ENCODE peak calls at places on chromosomes 11 and 22, in five cellular contexts. One of them, this sample, is unnamed. For H3K27me3, the result is how much of the 10 kb centered on the place peaks cover.

GRCh38 chr22:39212721-39213376 is 31.9 kb downstream of the PDGFB start:
- DNase-seq in neuronal stem cell: no peak
- DNase-seq in mesenchymal stem cell: peak
- DNase-seq in H1: no peak
- DNase-seq in trophoblast cell: peak
- DNase-seq in this sample: peak

GRCh38 chr11:2194877-2195755 is 23.5 kb upstream of the TH start:
- DNase-seq in neuronal stem cell: peak
- DNase-seq in mesenchymal stem cell: peak
- DNase-seq in H1: no peak
- DNase-seq in trophoblast cell: no peak
- DNase-seq in this sample: peak

GRCh38 chr11:126049159-126049558 is 13.5 kb downstream of the CDON start:
- DNase-seq in neuronal stem cell: no peak
- DNase-seq in mesenchymal stem cell: peak
- DNase-seq in H1: no peak
- DNase-seq in trophoblast cell: no peak
- DNase-seq in this sample: no peak

GRCh38 chr22:39135092-39135896 is 17.2 kb downstream of the CBX7 start:
- DNase-seq in neuronal stem cell: no peak
- DNase-seq in mesenchymal stem cell: peak
- DNase-seq in H1: peak
- DNase-seq in trophoblast cell: peak
- DNase-seq in this sample: peak

GRCh38 chr22:23774922-23775436 is 2.3 kb downstream of the MMP11 start:
- DNase-seq in neuronal stem cell: no peak
- DNase-seq in mesenchymal stem cell: peak
- DNase-seq in H1: no peak
- DNase-seq in trophoblast cell: no peak
- DNase-seq in this sample: no peak

GRCh38 chr11:128039140-128040021 is 548.0 kb downstream of the ETS1 start:
- DNase-seq in neuronal stem cell: no peak
- DNase-seq in mesenchymal stem cell: peak
- DNase-seq in H1: no peak
- DNase-seq in trophoblast cell: no peak
- DNase-seq in this sample: no peak

GRCh38 chr11:112113539-112114457 is 27.1 kb downstream of the SDHD start:
- DNase-seq in neuronal stem cell: peak
- DNase-seq in mesenchymal stem cell: peak
- DNase-seq in H1: no peak
- DNase-seq in trophoblast cell: no peak
- DNase-seq in this sample: no peak

GRCh38 chr11:47349521-47350095 is 2.9 kb downstream of the MYBPC3 start:
- DNase-seq in neuronal stem cell: no peak
- DNase-seq in mesenchymal stem cell: no peak
- DNase-seq in H1: no peak
- DNase-seq in trophoblast cell: no peak
- DNase-seq in this sample: no peak

GRCh38 chr11:75655619-75656018 is 13.2 kb downstream of the MAP6 start:
- DNase-seq in neuronal stem cell: no peak
- DNase-seq in mesenchymal stem cell: no peak
- DNase-seq in H1: no peak
- DNase-seq in trophoblast cell: peak
- DNase-seq in this sample: no peak

GRCh38 chr11:71355266-71355665 is 92.9 kb downstream of the DHCR7 start:
- DNase-seq in neuronal stem cell: no peak
- DNase-seq in mesenchymal stem cell: peak
- DNase-seq in H1: no peak
- DNase-seq in trophoblast cell: no peak
- DNase-seq in this sample: no peak

GRCh38 chr22:38696606-38697005 is 4.1 kb downstream of the JOSD1 start:
- DNase-seq in neuronal stem cell: no peak
- DNase-seq in mesenchymal stem cell: peak
- DNase-seq in H1: no peak
- DNase-seq in trophoblast cell: peak
- DNase-seq in this sample: no peak

GRCh38 chr11:9777066-9777465 is 113.2 kb downstream of the SWAP70 start:
- DNase-seq in neuronal stem cell: no peak
- DNase-seq in mesenchymal stem cell: no peak
- DNase-seq in H1: no peak
- DNase-seq in trophoblast cell: no peak
- DNase-seq in this sample: no peak

GRCh38 chr11:134725211-134725610 is 313.2 kb upstream of the B3GAT1 start:
- DNase-seq in neuronal stem cell: no peak
- DNase-seq in mesenchymal stem cell: no peak
- DNase-seq in H1: no peak
- DNase-seq in trophoblast cell: no peak
- DNase-seq in this sample: no peak

GRCh38 chr11:79971255-79971654 is 530.4 kb upstream of the TENM4 start:
- DNase-seq in neuronal stem cell: no peak
- DNase-seq in mesenchymal stem cell: no peak
- DNase-seq in H1: no peak
- DNase-seq in trophoblast cell: no peak
- DNase-seq in this sample: no peak

GRCh38 chr22:46336119-46337078 is 885 bp downstream of the TRMU start:
- DNase-seq in neuronal stem cell: peak
- DNase-seq in mesenchymal stem cell: peak
- DNase-seq in H1: no peak
- DNase-seq in trophoblast cell: no peak
- DNase-seq in this sample: no peak

GRCh38 chr11:119306373-119306890 is 10.5 kb downstream of the MCAM start:
- DNase-seq in neuronal stem cell: no peak
- DNase-seq in mesenchymal stem cell: peak
- DNase-seq in H1: no peak
- DNase-seq in trophoblast cell: no peak
- DNase-seq in this sample: no peak

GRCh38 chr11:35845860-35846259 is 98.0 kb upstream of the LDLRAD3 start:
- DNase-seq in neuronal stem cell: no peak
- DNase-seq in mesenchymal stem cell: no peak
- DNase-seq in H1: no peak
- DNase-seq in trophoblast cell: no peak
- DNase-seq in this sample: no peak

GRCh38 chr11:105781807-105782206 is 171.9 kb downstream of the GRIA4 start:
- DNase-seq in neuronal stem cell: no peak
- DNase-seq in mesenchymal stem cell: no peak
- DNase-seq in H1: no peak
- DNase-seq in trophoblast cell: no peak
- DNase-seq in this sample: no peak

GRCh38 chr11:12182650-12183511 is 72.5 kb downstream of the MICAL2 start:
- DNase-seq in neuronal stem cell: no peak
- DNase-seq in mesenchymal stem cell: peak
- DNase-seq in H1: no peak
- DNase-seq in trophoblast cell: peak
- DNase-seq in this sample: no peak

GRCh38 chr11:57318178-57318577 is 6.6 kb downstream of the TNKS1BP1 start:
- DNase-seq in neuronal stem cell: no peak
- DNase-seq in mesenchymal stem cell: no peak
- DNase-seq in H1: no peak
- DNase-seq in trophoblast cell: no peak
- DNase-seq in this sample: no peak

GRCh38 chr11:8707541-8708270 is 25.1 kb downstream of the RPL27A start:
- DNase-seq in neuronal stem cell: no peak
- DNase-seq in mesenchymal stem cell: no peak
- DNase-seq in H1: no peak
- DNase-seq in trophoblast cell: no peak
- DNase-seq in this sample: no peak

GRCh38 chr11:119591836-119592310 is 137.1 kb downstream of the NECTIN1 start:
- DNase-seq in neuronal stem cell: no peak
- DNase-seq in mesenchymal stem cell: no peak
- DNase-seq in H1: no peak
- DNase-seq in trophoblast cell: no peak
- DNase-seq in this sample: no peak

GRCh38 chr11:12704049-12704448 is 29.8 kb downstream of the TEAD1 start:
- DNase-seq in neuronal stem cell: no peak
- DNase-seq in mesenchymal stem cell: peak
- DNase-seq in H1: no peak
- DNase-seq in trophoblast cell: peak
- DNase-seq in this sample: no peak

GRCh38 chr11:19951558-19952083 is 208.7 kb downstream of the DBX1 start:
- DNase-seq in neuronal stem cell: peak
- DNase-seq in mesenchymal stem cell: peak
- DNase-seq in H1: no peak
- DNase-seq in trophoblast cell: peak
- DNase-seq in this sample: no peak

GRCh38 chr11:12469451-12469850 is 92.1 kb downstream of the PARVA start:
- DNase-seq in neuronal stem cell: no peak
- DNase-seq in mesenchymal stem cell: no peak
- DNase-seq in H1: no peak
- DNase-seq in trophoblast cell: no peak
- DNase-seq in this sample: no peak

GRCh38 chr11:64753019-64753379 is 6.8 kb downstream of the PYGM start:
- DNase-seq in neuronal stem cell: no peak
- DNase-seq in mesenchymal stem cell: no peak
- DNase-seq in H1: no peak
- DNase-seq in trophoblast cell: no peak
- DNase-seq in this sample: no peak

GRCh38 chr22:35643991-35644390 is 4.3 kb upstream of the APOL6 start:
- DNase-seq in neuronal stem cell: no peak
- DNase-seq in mesenchymal stem cell: no peak
- DNase-seq in H1: no peak
- DNase-seq in trophoblast cell: no peak
- DNase-seq in this sample: no peak

DNA sequence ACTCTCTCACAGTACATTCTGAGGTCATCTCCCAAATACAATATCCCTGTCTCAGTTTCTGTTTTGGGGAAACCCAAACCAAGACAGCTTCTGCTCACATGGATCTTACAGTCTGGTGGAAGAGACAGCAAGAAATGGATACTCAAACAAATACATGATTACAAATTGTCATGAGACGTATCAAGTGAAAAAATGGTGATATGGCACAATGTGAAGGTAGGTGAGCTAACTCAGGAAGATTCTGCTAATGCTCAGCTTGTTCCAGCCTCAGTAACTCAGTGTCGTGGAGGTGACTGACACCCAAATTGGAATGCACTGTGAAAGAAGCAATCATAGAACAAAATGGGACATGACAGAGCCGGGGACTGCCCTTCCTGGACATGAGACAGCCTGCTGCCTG is 68.3 kb downstream of the CHST1 start:
- DNase-seq in neuronal stem cell: no peak
- DNase-seq in mesenchymal stem cell: no peak
- DNase-seq in H1: no peak
- DNase-seq in trophoblast cell: no peak
- DNase-seq in this sample: no peak
- H3K27me3 ChIP-seq in neuronal stem cell: under half
- H3K27me3 ChIP-seq in mesenchymal stem cell: half or more
- H3K27me3 ChIP-seq in H1: under half
- H3K27me3 ChIP-seq in trophoblast cell: under half
- H3K27me3 ChIP-seq in this sample: under half

GRCh38 chr22:22386602-22387385 is 121.7 kb downstream of the ZNF280B start:
- DNase-seq in neuronal stem cell: no peak
- DNase-seq in mesenchymal stem cell: no peak
- DNase-seq in H1: no peak
- DNase-seq in trophoblast cell: no peak
- DNase-seq in this sample: no peak
- H2BK12ac ChIP-seq in neuronal stem cell: no peak
- H2BK12ac ChIP-seq in mesenchymal stem cell: no peak
- H2BK12ac ChIP-seq in H1: no peak
- H2BK12ac ChIP-seq in trophoblast cell: no peak
- H2BK12ac ChIP-seq in this sample: no peak

GRCh38 chr11:45518096-45518852 is 147.1 kb downstream of the CHST1 start:
- DNase-seq in neuronal stem cell: peak
- DNase-seq in mesenchymal stem cell: no peak
- DNase-seq in H1: no peak
- DNase-seq in trophoblast cell: no peak
- DNase-seq in this sample: peak
- H3K27me3 ChIP-seq in neuronal stem cell: under half
- H3K27me3 ChIP-seq in mesenchymal stem cell: under half
- H3K27me3 ChIP-seq in H1: under half
- H3K27me3 ChIP-seq in trophoblast cell: under half
- H3K27me3 ChIP-seq in this sample: under half

GRCh38 chr11:111063711-111064110 is 181.8 kb upstream of the POU2AF2 start:
- DNase-seq in neuronal stem cell: no peak
- DNase-seq in mesenchymal stem cell: peak
- DNase-seq in H1: no peak
- DNase-seq in trophoblast cell: no peak
- DNase-seq in this sample: no peak
- H2BK12ac ChIP-seq in neuronal stem cell: no peak
- H2BK12ac ChIP-seq in mesenchymal stem cell: no peak
- H2BK12ac ChIP-seq in H1: no peak
- H2BK12ac ChIP-seq in trophoblast cell: no peak
- H2BK12ac ChIP-seq in this sample: no peak

DNA sequence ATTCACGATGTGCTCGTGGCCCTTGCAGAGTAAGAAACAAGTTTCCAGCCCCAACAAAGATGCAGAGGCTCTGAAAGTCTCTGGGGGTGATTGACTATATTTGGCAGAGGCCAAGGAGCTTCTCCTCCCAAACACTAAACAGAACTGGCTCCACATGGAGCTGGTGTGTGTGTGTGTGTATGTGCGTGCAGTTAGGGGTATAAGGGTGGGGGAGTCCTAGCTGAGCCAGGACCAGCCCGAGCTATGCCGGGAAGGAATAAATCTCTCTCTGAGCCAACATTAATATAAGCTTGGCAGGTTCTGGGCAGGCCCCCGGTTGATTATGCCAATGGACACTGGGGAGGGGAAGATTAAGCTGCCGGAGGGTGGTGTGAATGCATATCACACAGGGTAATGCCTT is 324.1 kb downstream of the MIAT start:
- DNase-seq in neuronal stem cell: no peak
- DNase-seq in mesenchymal stem cell: no peak
- DNase-seq in H1: no peak
- DNase-seq in trophoblast cell: no peak
- DNase-seq in this sample: no peak
- H3K27me3 ChIP-seq in neuronal stem cell: under half
- H3K27me3 ChIP-seq in mesenchymal stem cell: half or more
- H3K27me3 ChIP-seq in H1: under half
- H3K27me3 ChIP-seq in trophoblast cell: under half
- H3K27me3 ChIP-seq in this sample: under half

GRCh38 chr22:20184501-20185145 is 33.8 kb upstream of the CCDC188 start:
- DNase-seq in neuronal stem cell: no peak
- DNase-seq in mesenchymal stem cell: no peak
- DNase-seq in H1: no peak
- DNase-seq in trophoblast cell: no peak
- DNase-seq in this sample: no peak
- H2BK12ac ChIP-seq in neuronal stem cell: no peak
- H2BK12ac ChIP-seq in mesenchymal stem cell: no peak
- H2BK12ac ChIP-seq in H1: no peak
- H2BK12ac ChIP-seq in trophoblast cell: no peak
- H2BK12ac ChIP-seq in this sample: no peak

This sample was measured in H9.